ENCODE peak calls at places on chromosome 20, in nine cellular contexts. One of them, this sample, is unnamed. For H3K4me1 and H3K9me3, the result is how much of the 10 kb centered on the place peaks cover.

GRCh38 chr20:5402903-5403531 is 86.3 kb upstream of the PROKR2 start:
- DNase-seq in esophagus squamous epithelium: no peak
- DNase-seq in thyroid gland: no peak
- DNase-seq in endothelial cell of umbilical vein: peak
- DNase-seq in body of pancreas: no peak
- DNase-seq in tibial nerve: no peak
- DNase-seq in A549: peak
- DNase-seq in prostate gland: no peak
- DNase-seq in IMR-90: peak
- DNase-seq in this sample: peak

GRCh38 chr20:31704225-31705119 is 18.2 kb downstream of the BCL2L1 start:
- DNase-seq in esophagus squamous epithelium: no peak
- DNase-seq in thyroid gland: peak
- DNase-seq in endothelial cell of umbilical vein: peak
- DNase-seq in body of pancreas: peak
- DNase-seq in tibial nerve: no peak
- DNase-seq in A549: peak
- DNase-seq in prostate gland: peak
- DNase-seq in IMR-90: peak
- DNase-seq in this sample: peak

GRCh38 chr20:17969884-17970409 is 1.1 kb downstream of the MGME1 start:
- DNase-seq in esophagus squamous epithelium: no peak
- DNase-seq in thyroid gland: peak
- DNase-seq in endothelial cell of umbilical vein: peak
- DNase-seq in body of pancreas: peak
- DNase-seq in tibial nerve: no peak
- DNase-seq in A549: no peak
- DNase-seq in prostate gland: peak
- DNase-seq in IMR-90: peak
- DNase-seq in this sample: peak

GRCh38 chr20:54629632-54630031 is 154.2 kb downstream of the DOK5 start:
- DNase-seq in esophagus squamous epithelium: no peak
- DNase-seq in thyroid gland: no peak
- DNase-seq in endothelial cell of umbilical vein: no peak
- DNase-seq in body of pancreas: no peak
- DNase-seq in tibial nerve: no peak
- DNase-seq in A549: no peak
- DNase-seq in prostate gland: no peak
- DNase-seq in IMR-90: no peak
- DNase-seq in this sample: no peak

GRCh38 chr20:59016795-59017492 is 2.3 kb upstream of the TUBB1 start:
- DNase-seq in esophagus squamous epithelium: no peak
- DNase-seq in thyroid gland: no peak
- DNase-seq in endothelial cell of umbilical vein: peak
- DNase-seq in body of pancreas: no peak
- DNase-seq in tibial nerve: no peak
- DNase-seq in A549: no peak
- DNase-seq in prostate gland: no peak
- DNase-seq in IMR-90: no peak
- DNase-seq in this sample: peak

GRCh38 chr20:57445298-57445697 is 54.1 kb downstream of the RBM38 start:
- DNase-seq in esophagus squamous epithelium: no peak
- DNase-seq in thyroid gland: no peak
- DNase-seq in endothelial cell of umbilical vein: no peak
- DNase-seq in body of pancreas: no peak
- DNase-seq in tibial nerve: no peak
- DNase-seq in A549: no peak
- DNase-seq in prostate gland: no peak
- DNase-seq in IMR-90: peak
- DNase-seq in this sample: no peak

GRCh38 chr20:38673731-38674177 is 50.5 kb upstream of the SLC32A1 start:
- DNase-seq in esophagus squamous epithelium: no peak
- DNase-seq in thyroid gland: no peak
- DNase-seq in endothelial cell of umbilical vein: peak
- DNase-seq in body of pancreas: no peak
- DNase-seq in tibial nerve: no peak
- DNase-seq in A549: no peak
- DNase-seq in prostate gland: no peak
- DNase-seq in IMR-90: no peak
- DNase-seq in this sample: no peak

GRCh38 chr20:13131688-13132087 is 89.4 kb upstream of the ISM1 start:
- DNase-seq in esophagus squamous epithelium: no peak
- DNase-seq in thyroid gland: no peak
- DNase-seq in endothelial cell of umbilical vein: no peak
- DNase-seq in body of pancreas: no peak
- DNase-seq in tibial nerve: no peak
- DNase-seq in A549: no peak
- DNase-seq in prostate gland: no peak
- DNase-seq in IMR-90: no peak
- DNase-seq in this sample: no peak

GRCh38 chr20:55090301-55090700 is 614.9 kb downstream of the DOK5 start:
- DNase-seq in esophagus squamous epithelium: no peak
- DNase-seq in thyroid gland: no peak
- DNase-seq in endothelial cell of umbilical vein: no peak
- DNase-seq in body of pancreas: no peak
- DNase-seq in tibial nerve: no peak
- DNase-seq in A549: no peak
- DNase-seq in prostate gland: no peak
- DNase-seq in IMR-90: no peak
- DNase-seq in this sample: no peak

GRCh38 chr20:23094213-23094896 is 8.2 kb upstream of the CD93 start:
- DNase-seq in esophagus squamous epithelium: no peak
- DNase-seq in thyroid gland: no peak
- DNase-seq in endothelial cell of umbilical vein: no peak
- DNase-seq in body of pancreas: no peak
- DNase-seq in tibial nerve: no peak
- DNase-seq in A549: no peak
- DNase-seq in prostate gland: no peak
- DNase-seq in IMR-90: no peak
- DNase-seq in this sample: no peak

GRCh38 chr20:48040491-48040890 is 255.2 kb upstream of the SULF2 start:
- DNase-seq in esophagus squamous epithelium: no peak
- DNase-seq in thyroid gland: no peak
- DNase-seq in endothelial cell of umbilical vein: no peak
- DNase-seq in body of pancreas: no peak
- DNase-seq in tibial nerve: no peak
- DNase-seq in A549: no peak
- DNase-seq in prostate gland: no peak
- DNase-seq in IMR-90: no peak
- DNase-seq in this sample: no peak

GRCh38 chr20:40331249-40331648 is 357.8 kb downstream of the MAFB start:
- DNase-seq in esophagus squamous epithelium: no peak
- DNase-seq in thyroid gland: no peak
- DNase-seq in endothelial cell of umbilical vein: no peak
- DNase-seq in body of pancreas: no peak
- DNase-seq in tibial nerve: no peak
- DNase-seq in A549: no peak
- DNase-seq in prostate gland: no peak
- DNase-seq in IMR-90: no peak
- DNase-seq in this sample: no peak

GRCh38 chr20:53829086-53829703 is 235.6 kb upstream of the ZNF217 start:
- DNase-seq in esophagus squamous epithelium: no peak
- DNase-seq in thyroid gland: no peak
- DNase-seq in endothelial cell of umbilical vein: peak
- DNase-seq in body of pancreas: peak
- DNase-seq in tibial nerve: no peak
- DNase-seq in A549: peak
- DNase-seq in prostate gland: no peak
- DNase-seq in IMR-90: peak
- DNase-seq in this sample: no peak

GRCh38 chr20:45419188-45420091 is 3.5 kb downstream of the PIGT start:
- DNase-seq in esophagus squamous epithelium: no peak
- DNase-seq in thyroid gland: no peak
- DNase-seq in endothelial cell of umbilical vein: peak
- DNase-seq in body of pancreas: peak
- DNase-seq in tibial nerve: no peak
- DNase-seq in A549: peak
- DNase-seq in prostate gland: peak
- DNase-seq in IMR-90: peak
- DNase-seq in this sample: peak

GRCh38 chr20:59662856-59663512 is 58.6 kb downstream of the PHACTR3 start:
- DNase-seq in esophagus squamous epithelium: no peak
- DNase-seq in thyroid gland: no peak
- DNase-seq in endothelial cell of umbilical vein: no peak
- DNase-seq in body of pancreas: no peak
- DNase-seq in tibial nerve: no peak
- DNase-seq in A549: no peak
- DNase-seq in prostate gland: no peak
- DNase-seq in IMR-90: no peak
- DNase-seq in this sample: no peak

GRCh38 chr20:28562510-28562898 is 2695.0 kb upstream of the DEFB115 start:
- DNase-seq in esophagus squamous epithelium: no peak
- DNase-seq in thyroid gland: no peak
- DNase-seq in endothelial cell of umbilical vein: no peak
- DNase-seq in body of pancreas: no peak
- DNase-seq in tibial nerve: no peak
- DNase-seq in A549: peak
- DNase-seq in prostate gland: no peak
- DNase-seq in IMR-90: peak
- DNase-seq in this sample: no peak

DNA sequence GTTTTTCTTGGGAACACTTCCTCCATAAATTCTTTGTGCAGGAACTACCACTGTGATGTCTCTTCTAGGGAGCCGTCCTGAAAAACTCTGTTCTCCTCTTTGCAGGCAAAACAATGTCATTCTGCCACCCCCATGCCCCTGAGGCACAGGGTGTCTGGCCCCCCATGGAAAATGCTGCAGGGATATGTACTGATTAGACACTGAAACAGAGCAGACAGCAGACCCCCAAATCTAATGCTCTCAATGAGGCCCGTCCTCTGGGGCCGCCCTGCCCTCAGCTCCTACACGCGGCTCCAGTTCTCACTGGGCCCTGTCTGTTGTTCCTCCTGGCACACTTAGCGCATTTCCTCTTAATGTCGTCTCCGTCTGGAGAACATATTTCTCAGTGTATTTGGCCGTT is 97.5 kb downstream of the LAMP5 start:
- DNase-seq in esophagus squamous epithelium: no peak
- DNase-seq in thyroid gland: no peak
- DNase-seq in endothelial cell of umbilical vein: no peak
- DNase-seq in body of pancreas: no peak
- DNase-seq in tibial nerve: no peak
- DNase-seq in A549: no peak
- DNase-seq in prostate gland: no peak
- DNase-seq in IMR-90: no peak
- DNase-seq in this sample: no peak
- TF ChIP-seq POLR2A in esophagus squamous epithelium: no peak
- TF ChIP-seq POLR2A in thyroid gland: no peak
- TF ChIP-seq POLR2A in endothelial cell of umbilical vein: no peak
- TF ChIP-seq POLR2A in body of pancreas: no peak
- TF ChIP-seq POLR2A in tibial nerve: no peak
- TF ChIP-seq POLR2A in A549: no peak
- TF ChIP-seq POLR2A in prostate gland: no peak
- TF ChIP-seq POLR2A in IMR-90: no peak
- TF ChIP-seq POLR2A in this sample: no peak

GRCh38 chr20:10673176-10673830 is 496 bp downstream of the JAG1 start:
- DNase-seq in esophagus squamous epithelium: no peak
- DNase-seq in thyroid gland: peak
- DNase-seq in endothelial cell of umbilical vein: peak
- DNase-seq in body of pancreas: peak
- DNase-seq in tibial nerve: no peak
- DNase-seq in A549: no peak
- DNase-seq in prostate gland: no peak
- DNase-seq in IMR-90: no peak
- DNase-seq in this sample: no peak
- H3K4me1 ChIP-seq in esophagus squamous epithelium: under half
- H3K4me1 ChIP-seq in thyroid gland: under half
- H3K4me1 ChIP-seq in endothelial cell of umbilical vein: under half
- H3K4me1 ChIP-seq in body of pancreas: under half
- H3K4me1 ChIP-seq in tibial nerve: under half
- H3K4me1 ChIP-seq in A549: under half
- H3K4me1 ChIP-seq in prostate gland: under half
- H3K4me1 ChIP-seq in IMR-90: under half
- H3K4me1 ChIP-seq in this sample: under half

GRCh38 chr20:62112368-62112767 is 9.9 kb upstream of the LSM14B start:
- DNase-seq in esophagus squamous epithelium: no peak
- DNase-seq in thyroid gland: no peak
- DNase-seq in endothelial cell of umbilical vein: no peak
- DNase-seq in body of pancreas: no peak
- DNase-seq in tibial nerve: no peak
- DNase-seq in A549: no peak
- DNase-seq in prostate gland: no peak
- DNase-seq in IMR-90: no peak
- DNase-seq in this sample: no peak

GRCh38 chr20:62116558-62117361 is 5.5 kb upstream of the LSM14B start:
- DNase-seq in esophagus squamous epithelium: no peak
- DNase-seq in thyroid gland: no peak
- DNase-seq in endothelial cell of umbilical vein: no peak
- DNase-seq in body of pancreas: no peak
- DNase-seq in tibial nerve: no peak
- DNase-seq in A549: no peak
- DNase-seq in prostate gland: no peak
- DNase-seq in IMR-90: no peak
- DNase-seq in this sample: no peak

GRCh38 chr20:62114894-62115293 is 7.4 kb upstream of the LSM14B start:
- DNase-seq in esophagus squamous epithelium: no peak
- DNase-seq in thyroid gland: no peak
- DNase-seq in endothelial cell of umbilical vein: no peak
- DNase-seq in body of pancreas: no peak
- DNase-seq in tibial nerve: no peak
- DNase-seq in A549: no peak
- DNase-seq in prostate gland: no peak
- DNase-seq in IMR-90: no peak
- DNase-seq in this sample: no peak

GRCh38 chr20:62105592-62105991 is 16.7 kb upstream of the LSM14B start:
- DNase-seq in esophagus squamous epithelium: no peak
- DNase-seq in thyroid gland: no peak
- DNase-seq in endothelial cell of umbilical vein: no peak
- DNase-seq in body of pancreas: no peak
- DNase-seq in tibial nerve: no peak
- DNase-seq in A549: no peak
- DNase-seq in prostate gland: no peak
- DNase-seq in IMR-90: no peak
- DNase-seq in this sample: no peak

DNA sequence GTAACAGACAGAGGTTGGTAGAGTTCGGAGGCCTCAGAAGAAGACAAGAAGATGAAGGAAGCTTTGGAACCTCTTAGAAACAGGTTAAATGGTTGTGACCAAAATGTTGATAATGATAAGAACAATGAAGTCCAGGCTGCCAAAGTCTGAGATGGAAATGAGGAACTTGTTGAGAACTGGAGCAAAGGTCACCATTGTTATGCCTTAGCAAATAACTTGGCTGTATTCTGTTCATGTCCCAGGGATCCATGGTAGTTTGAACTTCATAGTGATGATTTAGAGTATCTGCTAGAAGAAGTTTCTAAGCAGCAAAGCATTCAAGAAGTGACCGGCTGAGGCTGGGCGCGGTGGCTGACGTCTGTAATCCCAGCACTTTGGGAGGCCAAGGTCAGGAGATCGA is 11.1 kb upstream of the LSM14B start:
- DNase-seq in esophagus squamous epithelium: no peak
- DNase-seq in thyroid gland: no peak
- DNase-seq in endothelial cell of umbilical vein: no peak
- DNase-seq in body of pancreas: no peak
- DNase-seq in tibial nerve: no peak
- DNase-seq in A549: no peak
- DNase-seq in prostate gland: no peak
- DNase-seq in IMR-90: no peak
- DNase-seq in this sample: no peak
- H3K9me3 ChIP-seq in esophagus squamous epithelium: half or more
- H3K9me3 ChIP-seq in thyroid gland: under half
- H3K9me3 ChIP-seq in endothelial cell of umbilical vein: under half
- H3K9me3 ChIP-seq in body of pancreas: under half
- H3K9me3 ChIP-seq in tibial nerve: half or more
- H3K9me3 ChIP-seq in A549: half or more
- H3K9me3 ChIP-seq in prostate gland: under half
- H3K9me3 ChIP-seq in IMR-90: under half
- H3K9me3 ChIP-seq in this sample: under half

GRCh38 chr20:63703976-63704748 is 3.6 kb downstream of the ARFRP1 start:
- DNase-seq in esophagus squamous epithelium: no peak
- DNase-seq in thyroid gland: no peak
- DNase-seq in endothelial cell of umbilical vein: no peak
- DNase-seq in body of pancreas: no peak
- DNase-seq in tibial nerve: no peak
- DNase-seq in A549: no peak
- DNase-seq in prostate gland: no peak
- DNase-seq in IMR-90: no peak
- DNase-seq in this sample: no peak
- TF ChIP-seq POLR2A in esophagus squamous epithelium: no peak
- TF ChIP-seq POLR2A in thyroid gland: no peak
- TF ChIP-seq POLR2A in endothelial cell of umbilical vein: no peak
- TF ChIP-seq POLR2A in body of pancreas: no peak
- TF ChIP-seq POLR2A in tibial nerve: no peak
- TF ChIP-seq POLR2A in A549: no peak
- TF ChIP-seq POLR2A in prostate gland: no peak
- TF ChIP-seq POLR2A in IMR-90: no peak
- TF ChIP-seq POLR2A in this sample: no peak